ENCODE peak calls at places on chromosomes 11 and 22, in nine cellular contexts. One of them, this sample, is unnamed. For H3K9me3 and H3K27me3, the result is how much of the 10 kb centered on the place peaks cover.

GRCh38 chr22:32204856-32205722 is at the start of gene RFPL2:
- DNase-seq in IMR-90: peak
- DNase-seq in tibial artery: no peak
- DNase-seq in astrocyte: peak
- DNase-seq in CD8-positive, alpha-beta T cell: peak
- DNase-seq in heart right ventricle: peak
- DNase-seq in upper lobe of left lung: peak
- DNase-seq in tibial nerve: no peak
- DNase-seq in small intestine: peak
- DNase-seq in this sample: peak

GRCh38 chr11:2301631-2302272 is at the start of the genes C11orf21 and TSPAN32:
- DNase-seq in astrocyte: peak
- DNase-seq in heart right ventricle: peak
- DNase-seq in IMR-90: peak
- DNase-seq in tibial nerve: no peak
- DNase-seq in upper lobe of left lung: peak
- DNase-seq in CD8-positive, alpha-beta T cell: peak
- DNase-seq in tibial artery: no peak
- DNase-seq in small intestine: peak
- DNase-seq in this sample: peak

GRCh38 chr11:119696378-119697157 is 32.4 kb downstream of the NECTIN1 start:
- DNase-seq in upper lobe of left lung: no peak
- DNase-seq in tibial artery: no peak
- DNase-seq in tibial nerve: no peak
- DNase-seq in IMR-90: no peak
- DNase-seq in small intestine: peak
- DNase-seq in astrocyte: no peak
- DNase-seq in heart right ventricle: no peak
- DNase-seq in CD8-positive, alpha-beta T cell: no peak
- DNase-seq in this sample: no peak

GRCh38 chr22:37659897-37660708 is 1.6 kb downstream of the PDXP start:
- DNase-seq in tibial nerve: no peak
- DNase-seq in upper lobe of left lung: no peak
- DNase-seq in IMR-90: no peak
- DNase-seq in heart right ventricle: no peak
- DNase-seq in small intestine: peak
- DNase-seq in CD8-positive, alpha-beta T cell: no peak
- DNase-seq in tibial artery: no peak
- DNase-seq in astrocyte: no peak
- DNase-seq in this sample: no peak

GRCh38 chr11:60852060-60852638 is 3.6 kb downstream of the PTGDR2 start:
- DNase-seq in small intestine: peak
- DNase-seq in tibial artery: no peak
- DNase-seq in CD8-positive, alpha-beta T cell: no peak
- DNase-seq in upper lobe of left lung: no peak
- DNase-seq in heart right ventricle: no peak
- DNase-seq in tibial nerve: no peak
- DNase-seq in IMR-90: no peak
- DNase-seq in astrocyte: no peak
- DNase-seq in this sample: no peak

GRCh38 chr22:43100223-43100622 is 10.3 kb upstream of the BIK start:
- DNase-seq in astrocyte: no peak
- DNase-seq in small intestine: no peak
- DNase-seq in heart right ventricle: no peak
- DNase-seq in tibial nerve: no peak
- DNase-seq in upper lobe of left lung: no peak
- DNase-seq in tibial artery: no peak
- DNase-seq in IMR-90: peak
- DNase-seq in CD8-positive, alpha-beta T cell: no peak
- DNase-seq in this sample: no peak

GRCh38 chr11:46918778-46919513 is 596 bp upstream of the LRP4 start:
- DNase-seq in IMR-90: no peak
- DNase-seq in small intestine: no peak
- DNase-seq in tibial nerve: no peak
- DNase-seq in CD8-positive, alpha-beta T cell: no peak
- DNase-seq in upper lobe of left lung: no peak
- DNase-seq in tibial artery: no peak
- DNase-seq in heart right ventricle: no peak
- DNase-seq in astrocyte: no peak
- DNase-seq in this sample: no peak

GRCh38 chr11:64305075-64305690 is at the start of gene ESRRA:
- DNase-seq in tibial nerve: peak
- DNase-seq in IMR-90: peak
- DNase-seq in astrocyte: peak
- DNase-seq in small intestine: peak
- DNase-seq in upper lobe of left lung: peak
- DNase-seq in tibial artery: peak
- DNase-seq in heart right ventricle: peak
- DNase-seq in CD8-positive, alpha-beta T cell: peak
- DNase-seq in this sample: peak

GRCh38 chr11:109752212-109752825 is 330.3 kb downstream of the C11orf87 start:
- DNase-seq in tibial artery: no peak
- DNase-seq in CD8-positive, alpha-beta T cell: no peak
- DNase-seq in small intestine: no peak
- DNase-seq in astrocyte: peak
- DNase-seq in upper lobe of left lung: no peak
- DNase-seq in heart right ventricle: no peak
- DNase-seq in IMR-90: no peak
- DNase-seq in tibial nerve: no peak
- DNase-seq in this sample: no peak

GRCh38 chr11:36792870-36793541 is 195.0 kb upstream of the RAG2 start:
- DNase-seq in astrocyte: no peak
- DNase-seq in CD8-positive, alpha-beta T cell: no peak
- DNase-seq in IMR-90: no peak
- DNase-seq in upper lobe of left lung: no peak
- DNase-seq in heart right ventricle: no peak
- DNase-seq in tibial artery: no peak
- DNase-seq in tibial nerve: no peak
- DNase-seq in small intestine: no peak
- DNase-seq in this sample: no peak

GRCh38 chr11:3129181-3129590 is 35.9 kb downstream of the OSBPL5 start:
- DNase-seq in tibial artery: no peak
- DNase-seq in astrocyte: no peak
- DNase-seq in CD8-positive, alpha-beta T cell: no peak
- DNase-seq in IMR-90: no peak
- DNase-seq in tibial nerve: no peak
- DNase-seq in heart right ventricle: no peak
- DNase-seq in upper lobe of left lung: no peak
- DNase-seq in small intestine: no peak
- DNase-seq in this sample: no peak

GRCh38 chr11:57752954-57753353 is 1.3 kb upstream of the BTBD18 start:
- DNase-seq in IMR-90: no peak
- DNase-seq in tibial artery: no peak
- DNase-seq in upper lobe of left lung: peak
- DNase-seq in astrocyte: no peak
- DNase-seq in CD8-positive, alpha-beta T cell: no peak
- DNase-seq in tibial nerve: no peak
- DNase-seq in small intestine: no peak
- DNase-seq in heart right ventricle: no peak
- DNase-seq in this sample: no peak

GRCh38 chr11:32032478-32032877 is 58.4 kb upstream of the RCN1 start:
- DNase-seq in IMR-90: no peak
- DNase-seq in small intestine: no peak
- DNase-seq in heart right ventricle: no peak
- DNase-seq in upper lobe of left lung: no peak
- DNase-seq in tibial artery: no peak
- DNase-seq in astrocyte: no peak
- DNase-seq in CD8-positive, alpha-beta T cell: no peak
- DNase-seq in tibial nerve: no peak
- DNase-seq in this sample: no peak

GRCh38 chr11:2290351-2290841 is 11.3 kb downstream of the C11orf21 start:
- DNase-seq in heart right ventricle: no peak
- DNase-seq in astrocyte: no peak
- DNase-seq in tibial nerve: no peak
- DNase-seq in upper lobe of left lung: peak
- DNase-seq in tibial artery: peak
- DNase-seq in CD8-positive, alpha-beta T cell: no peak
- DNase-seq in IMR-90: no peak
- DNase-seq in small intestine: no peak
- DNase-seq in this sample: peak

GRCh38 chr11:58963551-58964075 is 24.3 kb downstream of the GLYATL1 start:
- DNase-seq in tibial artery: no peak
- DNase-seq in tibial nerve: no peak
- DNase-seq in upper lobe of left lung: peak
- DNase-seq in CD8-positive, alpha-beta T cell: no peak
- DNase-seq in small intestine: peak
- DNase-seq in astrocyte: peak
- DNase-seq in IMR-90: peak
- DNase-seq in heart right ventricle: no peak
- DNase-seq in this sample: peak
- H3K4me3 ChIP-seq in tibial artery: no peak
- H3K4me3 ChIP-seq in tibial nerve: no peak
- H3K4me3 ChIP-seq in upper lobe of left lung: no peak
- H3K4me3 ChIP-seq in CD8-positive, alpha-beta T cell: no peak
- H3K4me3 ChIP-seq in small intestine: no peak
- H3K4me3 ChIP-seq in astrocyte: peak
- H3K4me3 ChIP-seq in IMR-90: peak
- H3K4me3 ChIP-seq in heart right ventricle: no peak
- H3K4me3 ChIP-seq in this sample: no peak

GRCh38 chr11:67261942-67262681 is 4.2 kb upstream of the GRK2 start:
- DNase-seq in small intestine: no peak
- DNase-seq in CD8-positive, alpha-beta T cell: no peak
- DNase-seq in IMR-90: no peak
- DNase-seq in tibial nerve: no peak
- DNase-seq in tibial artery: peak
- DNase-seq in upper lobe of left lung: no peak
- DNase-seq in heart right ventricle: peak
- DNase-seq in astrocyte: no peak
- DNase-seq in this sample: no peak
- H3K9me3 ChIP-seq in small intestine: under half
- H3K9me3 ChIP-seq in CD8-positive, alpha-beta T cell: under half
- H3K9me3 ChIP-seq in IMR-90: under half
- H3K9me3 ChIP-seq in tibial nerve: under half
- H3K9me3 ChIP-seq in tibial artery: under half
- H3K9me3 ChIP-seq in upper lobe of left lung: under half
- H3K9me3 ChIP-seq in heart right ventricle: under half
- H3K9me3 ChIP-seq in astrocyte: under half
- H3K9me3 ChIP-seq in this sample: under half

DNA sequence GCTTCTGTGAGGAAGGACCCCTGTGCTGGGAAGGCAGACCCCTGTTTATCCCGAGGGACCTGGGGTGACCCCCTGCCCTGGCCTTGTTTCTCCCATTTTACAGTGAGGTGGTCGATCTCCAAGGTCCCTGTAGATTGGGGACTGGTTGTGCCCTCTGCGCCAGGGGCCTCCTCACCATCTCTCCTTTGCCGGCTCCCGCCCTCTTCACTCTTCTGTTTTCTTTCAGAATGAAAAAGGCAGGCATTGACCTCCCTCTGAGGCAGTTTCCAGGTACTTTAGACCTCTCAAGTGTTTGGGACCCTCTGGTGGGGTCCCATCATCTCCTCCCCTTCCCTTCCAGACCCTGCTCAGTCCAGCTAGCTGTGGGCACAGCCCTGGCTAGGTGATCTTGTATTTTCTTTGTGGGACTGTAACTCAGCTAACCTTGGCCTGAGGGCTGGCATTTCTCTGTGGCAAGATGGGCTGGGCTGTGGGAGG is 1.5 kb downstream of the SERPINH1 start:
- DNase-seq in small intestine: no peak
- DNase-seq in astrocyte: no peak
- DNase-seq in heart right ventricle: no peak
- DNase-seq in IMR-90: no peak
- DNase-seq in CD8-positive, alpha-beta T cell: no peak
- DNase-seq in tibial artery: no peak
- DNase-seq in upper lobe of left lung: no peak
- DNase-seq in tibial nerve: no peak
- DNase-seq in this sample: no peak
- H3K27me3 ChIP-seq in small intestine: under half
- H3K27me3 ChIP-seq in astrocyte: under half
- H3K27me3 ChIP-seq in heart right ventricle: under half
- H3K27me3 ChIP-seq in IMR-90: under half
- H3K27me3 ChIP-seq in CD8-positive, alpha-beta T cell: under half
- H3K27me3 ChIP-seq in tibial artery: under half
- H3K27me3 ChIP-seq in upper lobe of left lung: under half
- H3K27me3 ChIP-seq in tibial nerve: under half
- H3K27me3 ChIP-seq in this sample: under half

GRCh38 chr22:29032584-29032983 is 29.0 kb downstream of the C22orf31 start:
- DNase-seq in tibial artery: no peak
- DNase-seq in tibial nerve: no peak
- DNase-seq in astrocyte: peak
- DNase-seq in heart right ventricle: no peak
- DNase-seq in CD8-positive, alpha-beta T cell: no peak
- DNase-seq in upper lobe of left lung: no peak
- DNase-seq in small intestine: no peak
- DNase-seq in IMR-90: peak
- DNase-seq in this sample: no peak

GRCh38 chr22:29030016-29030617 is 31.5 kb downstream of the C22orf31 start:
- DNase-seq in IMR-90: no peak
- DNase-seq in CD8-positive, alpha-beta T cell: no peak
- DNase-seq in small intestine: no peak
- DNase-seq in astrocyte: peak
- DNase-seq in tibial artery: no peak
- DNase-seq in heart right ventricle: no peak
- DNase-seq in tibial nerve: no peak
- DNase-seq in upper lobe of left lung: peak
- DNase-seq in this sample: no peak

GRCh38 chr22:29030618-29031235 is 30.9 kb downstream of the C22orf31 start:
- DNase-seq in small intestine: peak
- DNase-seq in astrocyte: peak
- DNase-seq in tibial artery: peak
- DNase-seq in tibial nerve: peak
- DNase-seq in CD8-positive, alpha-beta T cell: no peak
- DNase-seq in IMR-90: peak
- DNase-seq in upper lobe of left lung: peak
- DNase-seq in heart right ventricle: peak
- DNase-seq in this sample: peak

GRCh38 chr22:29032014-29032475 is 29.6 kb downstream of the C22orf31 start:
- DNase-seq in CD8-positive, alpha-beta T cell: no peak
- DNase-seq in IMR-90: no peak
- DNase-seq in heart right ventricle: no peak
- DNase-seq in tibial artery: no peak
- DNase-seq in astrocyte: no peak
- DNase-seq in small intestine: no peak
- DNase-seq in tibial nerve: no peak
- DNase-seq in upper lobe of left lung: no peak
- DNase-seq in this sample: no peak

DNA sequence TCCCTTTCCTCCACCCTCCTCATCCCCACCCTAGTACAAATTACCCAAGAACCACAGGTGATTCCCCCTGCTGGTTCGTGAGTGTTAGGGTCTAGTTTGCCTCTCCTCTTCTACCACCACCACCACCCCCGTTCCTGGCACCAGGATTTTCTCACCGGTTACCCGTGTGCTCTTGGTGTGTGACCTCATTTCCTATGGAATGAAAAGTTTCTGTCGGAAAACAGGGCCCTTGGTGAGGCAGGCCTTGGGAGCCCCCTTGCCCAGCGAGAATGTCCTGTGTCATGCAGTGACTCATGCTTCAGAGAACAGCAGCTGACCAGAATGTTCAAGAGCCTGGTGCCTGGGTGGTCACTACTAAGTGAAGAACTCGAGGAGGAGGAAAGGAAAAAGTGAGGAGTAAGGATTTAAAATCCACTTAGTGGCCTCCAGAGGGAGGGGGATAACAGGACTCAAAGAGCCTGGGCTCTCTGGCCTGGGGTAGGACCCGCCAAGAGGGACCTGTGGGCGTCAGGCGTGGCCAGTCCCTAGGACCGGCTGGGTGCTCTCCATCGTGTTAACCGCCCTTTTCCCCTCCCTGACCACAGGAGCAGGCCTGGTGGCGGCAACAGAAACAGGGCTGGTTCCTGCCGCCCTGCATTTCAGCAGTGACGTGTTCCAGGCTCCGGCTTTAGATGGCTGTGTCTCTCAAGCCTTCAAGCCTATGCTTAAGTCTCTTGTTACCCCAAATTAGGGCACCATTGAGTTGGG is 30.2 kb downstream of the C22orf31 start:
- DNase-seq in upper lobe of left lung: peak
- DNase-seq in heart right ventricle: peak
- DNase-seq in tibial nerve: peak
- DNase-seq in IMR-90: peak
- DNase-seq in small intestine: no peak
- DNase-seq in astrocyte: peak
- DNase-seq in CD8-positive, alpha-beta T cell: no peak
- DNase-seq in tibial artery: peak
- DNase-seq in this sample: peak
- H3K4me3 ChIP-seq in upper lobe of left lung: peak
- H3K4me3 ChIP-seq in heart right ventricle: peak
- H3K4me3 ChIP-seq in tibial nerve: peak
- H3K4me3 ChIP-seq in IMR-90: peak
- H3K4me3 ChIP-seq in small intestine: no peak
- H3K4me3 ChIP-seq in astrocyte: peak
- H3K4me3 ChIP-seq in CD8-positive, alpha-beta T cell: no peak
- H3K4me3 ChIP-seq in tibial artery: peak
- H3K4me3 ChIP-seq in this sample: no peak